ENCODE peak calls at places on chromosomes 6 and 20, in six cellular contexts. One of them, this sample, is unnamed.

GRCh38 chr6:139490482-139490881 is 116.0 kb upstream of the CITED2 start:
- DNase-seq in SW 1271: no peak
- DNase-seq in GDM1: no peak
- DNase-seq in CD4-positive, CD25-positive, alpha-beta regulatory T cell: no peak
- DNase-seq in skeletal muscle cell: no peak
- DNase-seq in occipital lobe: no peak
- DNase-seq in this sample: peak

GRCh38 chr6:163324928-163325784 is 89.4 kb upstream of the QKI start:
- DNase-seq in SW 1271: no peak
- DNase-seq in occipital lobe: no peak
- DNase-seq in skeletal muscle cell: no peak
- DNase-seq in GDM1: no peak
- DNase-seq in CD4-positive, CD25-positive, alpha-beta regulatory T cell: no peak
- DNase-seq in this sample: no peak

GRCh38 chr6:166612471-166612881 is 14.6 kb downstream of the RPS6KA2 start:
- DNase-seq in occipital lobe: no peak
- DNase-seq in GDM1: no peak
- DNase-seq in CD4-positive, CD25-positive, alpha-beta regulatory T cell: no peak
- DNase-seq in SW 1271: no peak
- DNase-seq in skeletal muscle cell: no peak
- DNase-seq in this sample: no peak

GRCh38 chr20:19723834-19724430 is 34.1 kb upstream of the RIN2 start:
- DNase-seq in GDM1: no peak
- DNase-seq in CD4-positive, CD25-positive, alpha-beta regulatory T cell: no peak
- DNase-seq in occipital lobe: no peak
- DNase-seq in SW 1271: no peak
- DNase-seq in skeletal muscle cell: no peak
- DNase-seq in this sample: no peak

GRCh38 chr6:149013932-149014331 is 267.1 kb downstream of the UST start:
- DNase-seq in GDM1: no peak
- DNase-seq in occipital lobe: peak
- DNase-seq in SW 1271: no peak
- DNase-seq in skeletal muscle cell: no peak
- DNase-seq in CD4-positive, CD25-positive, alpha-beta regulatory T cell: no peak
- DNase-seq in this sample: no peak

GRCh38 chr20:53622247-53623114 is 28.8 kb upstream of the ZNF217 start:
- DNase-seq in SW 1271: no peak
- DNase-seq in GDM1: peak
- DNase-seq in skeletal muscle cell: no peak
- DNase-seq in CD4-positive, CD25-positive, alpha-beta regulatory T cell: no peak
- DNase-seq in occipital lobe: no peak
- DNase-seq in this sample: peak

GRCh38 chr20:11401988-11402387 is 515.7 kb upstream of the BTBD3 start:
- DNase-seq in SW 1271: no peak
- DNase-seq in CD4-positive, CD25-positive, alpha-beta regulatory T cell: no peak
- DNase-seq in occipital lobe: no peak
- DNase-seq in skeletal muscle cell: no peak
- DNase-seq in GDM1: no peak
- DNase-seq in this sample: no peak

GRCh38 chr20:43689165-43689564 is 22.3 kb downstream of the MYBL2 start:
- DNase-seq in GDM1: no peak
- DNase-seq in skeletal muscle cell: no peak
- DNase-seq in SW 1271: no peak
- DNase-seq in CD4-positive, CD25-positive, alpha-beta regulatory T cell: no peak
- DNase-seq in occipital lobe: no peak
- DNase-seq in this sample: no peak

GRCh38 chr6:28269492-28269891 is 2.5 kb downstream of the ZSCAN26 start:
- DNase-seq in SW 1271: peak
- DNase-seq in skeletal muscle cell: peak
- DNase-seq in CD4-positive, CD25-positive, alpha-beta regulatory T cell: no peak
- DNase-seq in GDM1: no peak
- DNase-seq in occipital lobe: no peak
- DNase-seq in this sample: no peak

GRCh38 chr6:134937426-134937825 is 12.5 kb downstream of the ALDH8A1 start:
- DNase-seq in GDM1: no peak
- DNase-seq in occipital lobe: no peak
- DNase-seq in SW 1271: no peak
- DNase-seq in skeletal muscle cell: no peak
- DNase-seq in CD4-positive, CD25-positive, alpha-beta regulatory T cell: no peak
- DNase-seq in this sample: no peak

GRCh38 chr6:31462964-31463940 is 34.7 kb upstream of the MICB start:
- DNase-seq in occipital lobe: peak
- DNase-seq in CD4-positive, CD25-positive, alpha-beta regulatory T cell: peak
- DNase-seq in GDM1: no peak
- DNase-seq in SW 1271: no peak
- DNase-seq in skeletal muscle cell: no peak
- DNase-seq in this sample: peak